ENCODE peak calls at places on chromosomes 1 and 21, in five cellular contexts. V is right lobe of liver, H is tibial nerve, D is neural progenitor cell, G is A673. W is an unnamed sample.

GRCh38 chr1:167629681-167630567 is at the start of gene RCSD1:
- DNase-seq in V (peak), H (no peak), D (peak), G (no peak), W (no peak)

GRCh38 chr1:53326598-53327182 is 1.2 kb downstream of the LRP8 start:
- DNase-seq in V (peak), H (no peak), D (peak), G (peak), W (no peak)

GRCh38 chr1:218499021-218499691 is 154.0 kb downstream of the TGFB2 start:
- DNase-seq in V (no peak), H (no peak), D (no peak), G (peak), W (no peak)

GRCh38 chr1:54406339-54407181 is at the start of gene SSBP3:
- DNase-seq in V (peak), H (peak), D (peak), G (peak), W (peak)

GRCh38 chr1:84525738-84526137 is 19.4 kb upstream of the GNG5 start:
- DNase-seq in V (no peak), H (no peak), D (no peak), G (peak), W (no peak)

GRCh38 chr1:113617438-113618141 is 141.7 kb downstream of the PHTF1 start:
- DNase-seq in V (no peak), H (no peak), D (no peak), G (peak), W (no peak)

GRCh38 chr1:80755944-80756343 is 1044.8 kb upstream of the ADGRL2 start:
- DNase-seq in V (no peak), H (no peak), D (no peak), G (no peak), W (no peak)

GRCh38 chr1:94729287-94729686 is 90.9 kb upstream of the SLC44A3 start:
- DNase-seq in V (no peak), H (no peak), D (no peak), G (no peak), W (no peak)

GRCh38 chr1:165481820-165482532 is 37.0 kb upstream of the RXRG start:
- DNase-seq in V (no peak), H (no peak), D (no peak), G (peak), W (no peak)

GRCh38 chr1:217115404-217116380 is 392.5 kb upstream of the ESRRG start:
- DNase-seq in V (no peak), H (no peak), D (no peak), G (no peak), W (no peak)

GRCh38 chr1:190116921-190117320 is 360.7 kb downstream of the BRINP3 start:
- DNase-seq in V (no peak), H (no peak), D (no peak), G (no peak), W (no peak)

GRCh38 chr1:27868932-27869718 is 3.2 kb upstream of the THEMIS2 start:
- DNase-seq in V (no peak), H (no peak), D (no peak), G (no peak), W (no peak)

GRCh38 chr1:45820173-45820572 is 16.8 kb downstream of the MAST2 start:
- DNase-seq in V (no peak), H (no peak), D (no peak), G (no peak), W (no peak)

GRCh38 chr1:150389650-150390049 is 25.7 kb downstream of the RPRD2 start:
- DNase-seq in V (no peak), H (no peak), D (no peak), G (no peak), W (no peak)

GRCh38 chr1:20787775-20788488 is 825 bp upstream of the HP1BP3 start:
- DNase-seq in V (no peak), H (no peak), D (peak), G (peak), W (no peak)

GRCh38 chr1:97209381-97209780 is 487.8 kb downstream of the PTBP2 start:
- DNase-seq in V (no peak), H (no peak), D (no peak), G (no peak), W (no peak)

GRCh38 chr1:247324913-247325312 is 6.8 kb downstream of the ZNF496 start:
- DNase-seq in V (no peak), H (no peak), D (peak), G (no peak), W (no peak)

GRCh38 chr1:42834803-42835202 is 11.6 kb upstream of the ZNF691 start:
- DNase-seq in V (no peak), H (no peak), D (no peak), G (no peak), W (no peak)

GRCh38 chr1:4175566-4176405 is 275.7 kb upstream of the C1orf174 start:
- DNase-seq in V (no peak), H (no peak), D (no peak), G (no peak), W (no peak)

GRCh38 chr1:176656257-176656995 is 193.5 kb downstream of the PAPPA2 start:
- DNase-seq in V (no peak), H (no peak), D (peak), G (no peak), W (no peak)

GRCh38 chr21:45299026-45299863 is 11.6 kb upstream of the POFUT2 start:
- DNase-seq in V (no peak), H (peak), D (no peak), G (no peak), W (no peak)

GRCh38 chr1:3898994-3899775 is 887 bp downstream of the C1orf174 start:
- DNase-seq in V (no peak), H (no peak), D (no peak), G (peak), W (no peak)

GRCh38 chr1:225447649-225448048 is 19.8 kb upstream of the LBR start:
- DNase-seq in V (no peak), H (peak), D (no peak), G (no peak), W (no peak)
- H3K27ac ChIP-seq in V (no peak), H (peak), D (no peak), G (no peak), W (peak)

GRCh38 chr21:43982489-43983078 is 29.5 kb upstream of the TRAPPC10 start:
- DNase-seq in V (no peak), H (no peak), D (no peak), G (no peak), W (no peak)

GRCh38 chr21:43981871-43982210 is 30.3 kb upstream of the TRAPPC10 start:
- DNase-seq in V (no peak), H (no peak), D (no peak), G (no peak), W (no peak)

GRCh38 chr21:43983860-43984420 is 28.2 kb upstream of the TRAPPC10 start:
- DNase-seq in V (no peak), H (no peak), D (no peak), G (no peak), W (no peak)

GRCh38 chr21:43984905-43985689 is 27.0 kb upstream of the TRAPPC10 start:
- DNase-seq in V (no peak), H (no peak), D (no peak), G (no peak), W (no peak)

GRCh38 chr21:43983390-43983789 is 28.7 kb upstream of the TRAPPC10 start:
- DNase-seq in V (no peak), H (no peak), D (no peak), G (no peak), W (no peak)
- H3K27ac ChIP-seq in V (no peak), H (no peak), D (no peak), G (no peak), W (no peak)

GRCh38 chr1:78678324-78678723 is 28.7 kb downstream of the IFI44 start:
- DNase-seq in V (no peak), H (no peak), D (no peak), G (no peak), W (no peak)

GRCh38 chr1:78677788-78678187 is 28.2 kb downstream of the IFI44 start:
- DNase-seq in V (no peak), H (no peak), D (no peak), G (no peak), W (no peak)

GRCh38 chr1:78673120-78673519 is 23.5 kb downstream of the IFI44 start:
- DNase-seq in V (no peak), H (no peak), D (peak), G (no peak), W (no peak)

GRCh38 chr1:78676996-78677395 is 27.4 kb downstream of the IFI44 start:
- DNase-seq in V (no peak), H (no peak), D (no peak), G (no peak), W (no peak)

GRCh38 chr1:78676347-78676982 is 26.8 kb downstream of the IFI44 start:
- DNase-seq in V (no peak), H (peak), D (peak), G (peak), W (no peak)
- H3K27ac ChIP-seq in V (no peak), H (no peak), D (no peak), G (no peak), W (no peak)

DNA sequence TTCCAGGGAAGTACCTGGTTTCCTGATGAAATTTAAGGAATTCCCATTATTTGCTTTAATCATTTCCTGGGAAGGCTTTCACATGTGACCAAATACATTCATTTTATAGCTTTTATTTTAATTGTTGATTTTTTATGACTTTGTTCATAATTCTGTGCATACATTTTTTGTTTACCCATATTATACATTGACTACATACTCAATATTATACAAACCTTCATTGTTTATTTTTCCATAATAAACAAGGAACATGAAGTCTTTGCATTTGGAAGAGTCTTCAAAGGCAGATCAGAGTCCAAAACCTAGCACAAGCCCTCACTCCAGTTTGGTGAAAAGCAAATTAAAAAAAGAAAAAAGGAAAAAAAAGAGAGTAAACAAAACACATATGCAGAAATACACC is 218.3 kb upstream of the NRIP1 start:
- DNase-seq in V (no peak), H (no peak), D (no peak), G (no peak), W (no peak)
- H3K27ac ChIP-seq in V (no peak), H (no peak), D (no peak), G (no peak), W (no peak)

GRCh38 chr1:209443975-209444651 is 139.4 kb upstream of the CAMK1G start:
- DNase-seq in V (no peak), H (no peak), D (no peak), G (no peak), W (no peak)
- H3K27ac ChIP-seq in V (no peak), H (no peak), D (no peak), G (no peak), W (no peak)

GRCh38 chr21:36170823-36171222 is 14.2 kb downstream of the DOP1B start:
- DNase-seq in V (no peak), H (no peak), D (no peak), G (no peak), W (no peak)

GRCh38 chr21:36169465-36170128 is 13.0 kb downstream of the DOP1B start:
- DNase-seq in V (no peak), H (no peak), D (no peak), G (no peak), W (no peak)

GRCh38 chr21:36171327-36171726 is 14.7 kb downstream of the DOP1B start:
- DNase-seq in V (no peak), H (no peak), D (no peak), G (no peak), W (no peak)

GRCh38 chr21:36175771-36176565 is 19.3 kb downstream of the DOP1B start:
- DNase-seq in V (no peak), H (no peak), D (no peak), G (no peak), W (no peak)

GRCh38 chr21:36171741-36172331 is 15.2 kb downstream of the DOP1B start:
- DNase-seq in V (no peak), H (no peak), D (no peak), G (no peak), W (no peak)
- H3K27ac ChIP-seq in V (no peak), H (no peak), D (no peak), G (no peak), W (no peak)

GRCh38 chr1:44637590-44638411 is 36.5 kb downstream of the TMEM53 start:
- DNase-seq in V (no peak), H (no peak), D (peak), G (no peak), W (no peak)
- H3K27ac ChIP-seq in V (no peak), H (no peak), D (peak), G (no peak), W (peak)

W was measured in caudate nucleus.